ENCODE peak calls at places on chromosomes 3 and 15, in ten cellular contexts. G, A, J, B, S, V, X, R, W and D are unnamed samples.

GRCh38 chr3:175433026-175433668 is 574.0 kb downstream of the NAALADL2 start:
- DNase-seq in G (no peak), A (no peak), J (no peak), B (peak), S (peak), V (no peak), X (no peak), R (no peak), W (no peak), D (no peak)

GRCh38 chr15:58498821-58499580 is 67.2 kb downstream of the LIPC start:
- DNase-seq in G (no peak), A (no peak), J (no peak), B (peak), S (no peak), V (no peak), X (peak), R (no peak), W (no peak), D (no peak)

GRCh38 chr15:34341922-34342736 is 807 bp downstream of the NOP10 start:
- DNase-seq in G (no peak), A (no peak), J (no peak), B (no peak), S (peak), V (no peak), X (no peak), R (no peak), W (no peak), D (no peak)

GRCh38 chr3:128624526-128625138 is 26.0 kb downstream of the RPN1 start:
- DNase-seq in G (no peak), A (no peak), J (no peak), B (no peak), S (no peak), V (no peak), X (no peak), R (no peak), W (no peak), D (no peak)

GRCh38 chr3:99910752-99911151 is 93.1 kb downstream of the CMSS1 start:
- DNase-seq in G (no peak), A (no peak), J (no peak), B (no peak), S (peak), V (no peak), X (no peak), R (no peak), W (no peak), D (no peak)

GRCh38 chr3:138948371-138949001 is 1.5 kb downstream of the FOXL2NB start:
- DNase-seq in G (no peak), A (peak), J (no peak), B (no peak), S (no peak), V (no peak), X (no peak), R (no peak), W (no peak), D (no peak)

GRCh38 chr15:87858651-87859050 is 397.9 kb downstream of the NTRK3 start:
- DNase-seq in G (no peak), A (no peak), J (no peak), B (no peak), S (no peak), V (no peak), X (no peak), R (no peak), W (no peak), D (no peak)

GRCh38 chr3:195906865-195907729 is 1.3 kb downstream of the TNK2 start:
- DNase-seq in G (peak), A (no peak), J (no peak), B (peak), S (peak), V (peak), X (no peak), R (peak), W (peak), D (peak)

GRCh38 chr3:98971183-98971681 is 69.7 kb upstream of the DCBLD2 start:
- DNase-seq in G (no peak), A (no peak), J (no peak), B (peak), S (peak), V (no peak), X (no peak), R (no peak), W (no peak), D (no peak)

GRCh38 chr3:3127432-3128010 is 781 bp downstream of the TRNT1 start:
- DNase-seq in G (no peak), A (no peak), J (peak), B (peak), S (peak), V (no peak), X (no peak), R (no peak), W (no peak), D (no peak)

GRCh38 chr15:31200735-31201151 is 99.2 kb upstream of the TRPM1 start:
- DNase-seq in G (peak), A (no peak), J (peak), B (peak), S (peak), V (peak), X (peak), R (peak), W (peak), D (peak)

GRCh38 chr15:84863480-84864428 is 20.7 kb upstream of the SLC28A1 start:
- DNase-seq in G (no peak), A (no peak), J (no peak), B (no peak), S (no peak), V (no peak), X (no peak), R (no peak), W (no peak), D (no peak)

DNA sequence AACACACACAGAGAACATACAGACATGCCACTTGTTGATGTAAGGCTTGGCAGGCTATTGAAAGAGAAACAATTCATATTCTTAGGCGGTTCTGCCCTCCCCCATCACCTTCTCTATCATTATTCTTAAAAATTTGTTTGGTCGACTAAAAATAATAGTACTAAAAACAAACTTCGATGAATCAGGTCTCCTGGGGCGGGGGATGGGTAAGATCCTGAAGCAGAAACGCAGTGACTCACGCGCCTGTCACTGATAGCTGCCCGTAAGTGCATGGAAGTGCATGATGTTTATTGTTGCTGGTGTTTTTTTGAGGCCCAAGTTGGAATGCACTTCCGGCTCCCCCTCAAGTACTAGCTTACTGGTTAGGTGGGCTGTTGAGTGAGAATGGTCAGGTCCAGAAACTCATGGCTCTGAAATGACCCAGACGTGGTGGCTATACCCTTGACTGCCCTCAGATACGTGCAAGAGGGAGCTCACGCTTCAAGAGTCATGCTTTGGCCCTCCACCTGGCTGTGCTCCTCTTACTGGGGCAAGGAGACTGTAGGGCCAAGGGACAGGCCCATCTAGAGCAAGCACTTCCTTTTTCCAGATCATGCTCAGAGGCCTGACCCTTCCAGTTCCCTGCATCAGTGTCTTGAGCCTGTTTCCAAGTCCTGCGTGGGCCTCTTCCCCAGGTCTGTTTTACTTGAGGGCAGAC is 10.9 kb downstream of the SMAD3 start:
- DNase-seq in G (no peak), A (no peak), J (peak), B (peak), S (peak), V (no peak), X (peak), R (no peak), W (no peak), D (peak)
- H3K4me3 ChIP-seq in G (no peak), A (no peak), J (peak), B (peak), S (no peak), V (no peak), X (no peak), R (no peak), W (no peak), D (no peak)

GRCh38 chr3:44954962-44955361 is 21.0 kb downstream of the ZDHHC3 start:
- DNase-seq in G (no peak), A (no peak), J (no peak), B (peak), S (peak), V (peak), X (no peak), R (no peak), W (no peak), D (no peak)
- H3K27ac ChIP-seq in G (no peak), A (no peak), J (no peak), B (no peak), S (peak), V (no peak), X (no peak), R (no peak), W (peak), D (no peak)

DNA sequence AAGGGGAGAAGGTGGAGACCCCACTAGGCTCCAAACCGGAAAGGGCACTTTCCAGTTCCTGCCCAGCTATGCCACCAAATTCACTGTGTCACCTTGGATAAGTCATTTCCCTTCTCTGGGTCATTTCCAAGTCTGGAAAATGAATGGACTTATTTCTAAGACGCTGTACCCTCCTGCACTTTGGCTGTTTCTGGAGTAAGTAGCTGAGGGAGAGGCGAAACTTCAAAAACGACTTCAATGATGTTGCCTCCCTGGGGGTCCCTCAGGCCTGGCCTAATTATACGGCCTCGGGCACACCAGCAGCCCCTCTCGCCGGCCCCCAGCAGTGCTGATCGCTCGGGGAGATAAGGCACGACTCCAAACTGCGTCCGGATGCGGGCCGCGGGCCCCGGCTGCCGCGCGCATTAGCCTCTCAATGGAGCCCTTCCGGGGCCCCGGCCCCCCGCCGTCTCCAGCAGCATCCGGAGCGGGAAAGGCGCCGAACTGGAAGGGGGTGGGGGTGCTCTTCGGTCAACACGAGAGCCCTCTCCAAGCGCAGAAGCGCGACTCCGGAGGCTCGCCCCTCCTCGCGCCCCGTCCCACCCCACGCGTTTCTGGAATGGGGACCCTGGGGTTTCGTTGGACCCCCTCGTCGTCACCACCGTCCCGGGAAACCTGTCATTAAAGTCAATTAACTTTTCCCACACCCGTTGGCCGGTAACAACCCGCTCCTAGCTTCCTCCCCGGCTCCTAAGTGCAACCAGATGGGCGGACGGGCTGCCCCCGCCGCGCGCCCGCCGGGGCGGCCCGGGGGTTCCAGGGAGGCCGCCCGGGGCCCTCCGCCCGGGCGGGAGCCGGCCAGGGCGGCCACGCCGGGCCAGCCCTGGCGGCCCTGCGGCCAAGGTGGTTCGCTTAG is 4.8 kb downstream of the HES1 start:
- DNase-seq in G (peak), A (peak), J (no peak), B (peak), S (peak), V (peak), X (peak), R (peak), W (peak), D (peak)
- H3K4me3 ChIP-seq in G (peak), A (peak), J (peak), B (peak), S (peak), V (no peak), X (peak), R (peak), W (peak), D (peak)

GRCh38 chr3:123076112-123076495 is 9.3 kb downstream of the PDIA5 start:
- DNase-seq in G (no peak), A (no peak), J (no peak), B (no peak), S (no peak), V (no peak), X (no peak), R (no peak), W (no peak), D (no peak)
- H3K27ac ChIP-seq in G (no peak), A (peak), J (no peak), B (no peak), S (no peak), V (peak), X (peak), R (no peak), W (peak), D (no peak)